ENCODE peak calls at places on chromosomes 12 and 14, in six cellular contexts. One of them, this sample, is unnamed.
A peak's percentile ranks its signal among the peaks of the same experiment; 100 is the strongest.

GRCh38 chr12:129298921-129299320 is 445.6 kb downstream of the GLT1D1 start:
- DNase-seq in HEK293T: no peak
- DNase-seq in BE2C: no peak
- DNase-seq in activated CD4-positive, alpha-beta memory T cell treated with anti-CD3 and anti-CD28 coated beads, Interleukin-2, amount 10 ng/mL, durations not matched to agents 7 days and 5 days: no peak
- DNase-seq in activated T-helper 1 cell treated with Interleukin-2 at 50 U/mL for 16 hours: no peak
- DNase-seq in Calu3: no peak
- DNase-seq in this sample: no peak

GRCh38 chr14:42994001-42994736 is 1387.5 kb downstream of the LRFN5 start:
- DNase-seq in BE2C: no peak
- DNase-seq in Calu3: no peak
- DNase-seq in HEK293T: no peak
- DNase-seq in activated T-helper 1 cell treated with Interleukin-2 at 50 U/mL for 16 hours: no peak
- DNase-seq in activated CD4-positive, alpha-beta memory T cell treated with anti-CD3 and anti-CD28 coated beads, Interleukin-2, amount 10 ng/mL, durations not matched to agents 7 days and 5 days: no peak
- DNase-seq in this sample: no peak

GRCh38 chr14:81323621-81324400 is 76.3 kb downstream of the STON2 start:
- DNase-seq in Calu3: peak; percentile 73
- DNase-seq in HEK293T: peak; percentile 58
- DNase-seq in activated T-helper 1 cell treated with Interleukin-2 at 50 U/mL for 16 hours: no peak
- DNase-seq in BE2C: peak; percentile 34
- DNase-seq in activated CD4-positive, alpha-beta memory T cell treated with anti-CD3 and anti-CD28 coated beads, Interleukin-2, amount 10 ng/mL, durations not matched to agents 7 days and 5 days: no peak
- DNase-seq in this sample: no peak

GRCh38 chr14:86510503-86510902 is 980.6 kb downstream of the FLRT2 start:
- DNase-seq in HEK293T: no peak
- DNase-seq in BE2C: no peak
- DNase-seq in activated CD4-positive, alpha-beta memory T cell treated with anti-CD3 and anti-CD28 coated beads, Interleukin-2, amount 10 ng/mL, durations not matched to agents 7 days and 5 days: no peak
- DNase-seq in activated T-helper 1 cell treated with Interleukin-2 at 50 U/mL for 16 hours: no peak
- DNase-seq in Calu3: no peak
- DNase-seq in this sample: no peak

GRCh38 chr12:77049767-77050353 is 15.5 kb downstream of the E2F7 start:
- DNase-seq in activated CD4-positive, alpha-beta memory T cell treated with anti-CD3 and anti-CD28 coated beads, Interleukin-2, amount 10 ng/mL, durations not matched to agents 7 days and 5 days: no peak
- DNase-seq in BE2C: peak; percentile 37
- DNase-seq in HEK293T: peak; percentile 63
- DNase-seq in Calu3: peak; percentile 55
- DNase-seq in activated T-helper 1 cell treated with Interleukin-2 at 50 U/mL for 16 hours: no peak
- DNase-seq in this sample: peak; percentile 58

GRCh38 chr14:71423481-71423880 is 508.7 kb upstream of the RGS6 start:
- DNase-seq in activated CD4-positive, alpha-beta memory T cell treated with anti-CD3 and anti-CD28 coated beads, Interleukin-2, amount 10 ng/mL, durations not matched to agents 7 days and 5 days: no peak
- DNase-seq in Calu3: no peak
- DNase-seq in HEK293T: no peak
- DNase-seq in BE2C: no peak
- DNase-seq in activated T-helper 1 cell treated with Interleukin-2 at 50 U/mL for 16 hours: no peak
- DNase-seq in this sample: no peak

GRCh38 chr12:65023485-65023884 is 97.6 kb downstream of the WIF1 start:
- DNase-seq in BE2C: no peak
- DNase-seq in activated CD4-positive, alpha-beta memory T cell treated with anti-CD3 and anti-CD28 coated beads, Interleukin-2, amount 10 ng/mL, durations not matched to agents 7 days and 5 days: no peak
- DNase-seq in HEK293T: no peak
- DNase-seq in Calu3: no peak
- DNase-seq in activated T-helper 1 cell treated with Interleukin-2 at 50 U/mL for 16 hours: no peak
- DNase-seq in this sample: no peak

GRCh38 chr14:89293349-89293916 is 123.6 kb downstream of the FOXN3 start:
- DNase-seq in BE2C: no peak
- DNase-seq in activated T-helper 1 cell treated with Interleukin-2 at 50 U/mL for 16 hours: no peak
- DNase-seq in Calu3: no peak
- DNase-seq in HEK293T: no peak
- DNase-seq in activated CD4-positive, alpha-beta memory T cell treated with anti-CD3 and anti-CD28 coated beads, Interleukin-2, amount 10 ng/mL, durations not matched to agents 7 days and 5 days: no peak
- DNase-seq in this sample: no peak

GRCh38 chr14:71645656-71646055 is 286.6 kb upstream of the RGS6 start:
- DNase-seq in HEK293T: no peak
- DNase-seq in BE2C: no peak
- DNase-seq in Calu3: no peak
- DNase-seq in activated T-helper 1 cell treated with Interleukin-2 at 50 U/mL for 16 hours: no peak
- DNase-seq in activated CD4-positive, alpha-beta memory T cell treated with anti-CD3 and anti-CD28 coated beads, Interleukin-2, amount 10 ng/mL, durations not matched to agents 7 days and 5 days: no peak
- DNase-seq in this sample: no peak

GRCh38 chr12:4421590-4422031 is 24.0 kb downstream of the FGF6 start:
- DNase-seq in HEK293T: peak; percentile 72
- DNase-seq in BE2C: peak; percentile 29
- DNase-seq in Calu3: peak; percentile 35
- DNase-seq in activated T-helper 1 cell treated with Interleukin-2 at 50 U/mL for 16 hours: no peak
- DNase-seq in activated CD4-positive, alpha-beta memory T cell treated with anti-CD3 and anti-CD28 coated beads, Interleukin-2, amount 10 ng/mL, durations not matched to agents 7 days and 5 days: no peak
- DNase-seq in this sample: peak; percentile 39